ENCODE peak calls at places on chromosomes 6 and 20, in ten cellular contexts. B is ACHN; C is lung; H is NCI-H1105 treated with DMSO at 0.1 percent for 48 hours; Z is HS-5; Q is CD8-positive, alpha-beta memory T cell; D is GM20000; R is effector CD4-positive, alpha-beta T cell; K is psoas muscle; E is NCI-H1092. V is an unnamed sample.

GRCh38 chr6:54525731-54526130 is 217.5 kb downstream of the TINAG start:
- DNase-seq in R (no peak), D (no peak), Q (no peak), E (no peak), B (no peak), C (no peak), H (no peak), Z (peak), K (no peak), V (no peak)

GRCh38 chr6:130620338-130620781 is 206.8 kb upstream of the SMLR1 start:
- DNase-seq in H (no peak), Z (no peak), Q (no peak), K (no peak), R (no peak), E (no peak), B (no peak), C (no peak), D (no peak), V (no peak)

GRCh38 chr6:170230520-170231390 is 60.1 kb downstream of the DLL1 start:
- DNase-seq in H (no peak), Z (no peak), E (peak), Q (no peak), B (no peak), D (no peak), R (no peak), C (no peak), K (no peak), V (peak)

GRCh38 chr6:36268478-36269248 is 1.2 kb upstream of the PNPLA1 start:
- DNase-seq in R (no peak), Q (no peak), B (no peak), K (no peak), E (no peak), C (no peak), Z (no peak), D (no peak), H (no peak), V (no peak)

GRCh38 chr6:94636780-94637385 is 940.5 kb upstream of the MANEA start:
- DNase-seq in Q (no peak), D (no peak), E (no peak), R (no peak), K (no peak), H (peak), B (peak), C (no peak), Z (peak), V (no peak)

GRCh38 chr6:22838346-22838745 is 269.0 kb downstream of the HDGFL1 start:
- DNase-seq in C (no peak), K (no peak), Z (no peak), R (no peak), D (no peak), H (no peak), B (peak), Q (no peak), E (peak), V (no peak)

GRCh38 chr6:167152858-167153257 is 4.9 kb downstream of the GPR31 start:
- DNase-seq in B (no peak), H (no peak), Z (no peak), R (no peak), D (peak), K (no peak), Q (no peak), E (no peak), C (no peak), V (no peak)

GRCh38 chr6:107600936-107601335 is 111.0 kb downstream of the SOBP start:
- DNase-seq in Z (peak), Q (no peak), D (no peak), B (peak), K (no peak), H (no peak), C (peak), E (no peak), R (no peak), V (no peak)

GRCh38 chr6:22737331-22737730 is 168.0 kb downstream of the HDGFL1 start:
- DNase-seq in E (no peak), Z (no peak), Q (no peak), C (no peak), R (no peak), H (no peak), B (peak), K (no peak), D (no peak), V (no peak)

GRCh38 chr20:45967551-45968080 is 4.4 kb downstream of the ZNF335 start:
- DNase-seq in E (no peak), H (no peak), Q (no peak), B (no peak), D (no peak), Z (no peak), K (no peak), C (no peak), R (no peak), V (no peak)

GRCh38 chr20:38730167-38730988 is 6.1 kb downstream of the SLC32A1 start:
- DNase-seq in C (no peak), Q (no peak), D (peak), B (no peak), H (peak), Z (no peak), R (no peak), K (no peak), E (no peak), V (no peak)

GRCh38 chr20:54405540-54405939 is 69.9 kb upstream of the DOK5 start:
- DNase-seq in D (no peak), R (no peak), K (no peak), C (no peak), Z (no peak), Q (no peak), E (no peak), H (no peak), B (no peak), V (no peak)

GRCh38 chr6:135519343-135519742 is 21.8 kb upstream of the AHI1 start:
- DNase-seq in Z (no peak), E (no peak), B (no peak), C (no peak), Q (no peak), H (no peak), D (no peak), K (no peak), R (no peak), V (no peak)

GRCh38 chr6:149499066-149499465 is 14.3 kb upstream of the ZC3H12D start:
- DNase-seq in R (no peak), K (no peak), Q (no peak), E (no peak), H (peak), Z (peak), C (no peak), D (no peak), B (no peak), V (no peak)

GRCh38 chr6:90068264-90068663 is 174.0 kb downstream of the GJA10 start:
- DNase-seq in H (no peak), E (no peak), D (no peak), Z (no peak), K (no peak), R (no peak), Q (no peak), C (no peak), B (peak), V (no peak)

GRCh38 chr6:83904395-83904794 is 44.9 kb downstream of the CYB5R4 start:
- DNase-seq in H (no peak), Q (no peak), C (no peak), Z (no peak), D (no peak), B (no peak), R (no peak), E (no peak), K (no peak), V (no peak)

GRCh38 chr6:15755555-15755954 is 92.7 kb upstream of the DTNBP1 start:
- DNase-seq in R (no peak), K (no peak), C (no peak), H (no peak), D (no peak), Z (no peak), Q (no peak), B (no peak), E (no peak), V (no peak)

GRCh38 chr6:8180327-8181161 is 78.2 kb upstream of the EEF1E1 start:
- DNase-seq in B (peak), Q (no peak), Z (peak), D (no peak), C (no peak), E (no peak), H (no peak), R (no peak), K (no peak), V (no peak)

GRCh38 chr20:62372042-62372993 is 5.2 kb upstream of the LAMA5 start:
- DNase-seq in D (no peak), B (no peak), C (no peak), R (no peak), E (no peak), K (no peak), Z (no peak), Q (no peak), H (no peak), V (no peak)

GRCh38 chr6:44606506-44606905 is 219.0 kb downstream of the CDC5L start:
- DNase-seq in H (no peak), B (no peak), K (no peak), R (no peak), E (no peak), Z (no peak), C (no peak), D (no peak), Q (no peak), V (no peak)

GRCh38 chr6:111032493-111033140 is 50.8 kb downstream of the RPF2 start:
- DNase-seq in B (no peak), C (no peak), D (no peak), K (no peak), H (no peak), Q (no peak), Z (no peak), R (no peak), E (no peak), V (no peak)

GRCh38 chr6:139852484-139853140 is 478.2 kb upstream of the CITED2 start:
- DNase-seq in C (no peak), H (no peak), Z (peak), K (no peak), Q (no peak), D (no peak), B (peak), R (no peak), E (no peak), V (no peak)

GRCh38 chr20:57667385-57667784 is 42.4 kb downstream of the PMEPA1 start:
- DNase-seq in E (no peak), Z (no peak), R (no peak), C (no peak), D (no peak), H (no peak), K (peak), B (no peak), Q (no peak), V (no peak)

GRCh38 chr6:154230390-154230789 is 126.2 kb downstream of the IPCEF1 start:
- DNase-seq in K (no peak), E (no peak), D (no peak), Z (no peak), R (no peak), H (no peak), Q (no peak), B (no peak), C (no peak), V (no peak)

GRCh38 chr6:161374971-161375873 is 101.4 kb upstream of the AGPAT4 start:
- DNase-seq in R (no peak), H (peak), K (peak), D (no peak), E (peak), C (peak), B (no peak), Z (no peak), Q (no peak), V (peak)

GRCh38 chr6:121666809-121667208 is 231.4 kb downstream of the GJA1 start:
- DNase-seq in D (no peak), Q (no peak), C (no peak), K (no peak), Z (peak), B (peak), E (no peak), H (no peak), R (no peak), V (no peak)

GRCh38 chr6:33248643-33248931 is 23.1 kb downstream of the VPS52 start:
- DNase-seq in C (peak), Z (peak), D (no peak), H (no peak), E (no peak), K (no peak), B (no peak), R (no peak), Q (no peak), V (no peak)

GRCh38 chr6:2667617-2668016 is 83.1 kb downstream of the MYLK4 start:
- DNase-seq in R (no peak), C (no peak), K (no peak), H (no peak), D (no peak), B (no peak), Q (no peak), E (no peak), Z (no peak), V (no peak)

GRCh38 chr6:132023490-132023889 is 72.3 kb upstream of the CCN2 start:
- DNase-seq in H (no peak), K (no peak), Q (no peak), D (no peak), E (no peak), B (no peak), C (no peak), R (no peak), Z (no peak), V (no peak)

V was measured in NCI-H2029.